ENCODE peak calls at places on chromosomes 12 and 14, in six cellular contexts. N, I, O, V, M and Z are unnamed samples.

GRCh38 chr14:105251920-105252319 is 3.6 kb downstream of the BTBD6 start:
- DNase-seq in N (no peak), I (no peak), O (no peak), V (no peak), M (no peak), Z (no peak)

GRCh38 chr12:20601668-20602280 is 93.4 kb upstream of the SLCO1C1 start:
- DNase-seq in N (no peak), I (no peak), O (no peak), V (peak; percentile 78), M (no peak), Z (no peak)

GRCh38 chr12:111578276-111578970 is 20.7 kb downstream of the ATXN2 start:
- DNase-seq in N (no peak), I (no peak), O (no peak), V (peak; percentile 46), M (no peak), Z (no peak)

GRCh38 chr12:42684171-42685071 is 94.9 kb upstream of the PRICKLE1 start:
- DNase-seq in N (no peak), I (no peak), O (no peak), V (no peak), M (no peak), Z (no peak)

GRCh38 chr14:104073764-104074163 is 11.7 kb upstream of the ASPG start:
- DNase-seq in N (no peak), I (no peak), O (no peak), V (no peak), M (no peak), Z (no peak)

GRCh38 chr12:86948851-86949250 is 692.7 kb upstream of the MGAT4C start:
- DNase-seq in N (no peak), I (no peak), O (no peak), V (peak; percentile 33), M (no peak), Z (no peak)

GRCh38 chr12:23851602-23852001 is 97.9 kb downstream of the SOX5 start:
- DNase-seq in N (no peak), I (no peak), O (no peak), V (no peak), M (no peak), Z (no peak)

GRCh38 chr12:101854747-101855146 is 22.6 kb upstream of the DRAM1 start:
- DNase-seq in N (no peak), I (no peak), O (no peak), V (no peak), M (no peak), Z (no peak)

GRCh38 chr12:32139064-32139421 is 32.4 kb downstream of the BICD1 start:
- DNase-seq in N (no peak), I (no peak), O (no peak), V (peak; percentile 57), M (peak; percentile 1), Z (no peak)

GRCh38 chr12:92899388-92900001 is 29.6 kb downstream of the EEA1 start:
- DNase-seq in N (no peak), I (peak; percentile 58), O (no peak), V (peak; percentile 100), M (no peak), Z (no peak)

GRCh38 chr14:84421611-84422010 is 1108.3 kb upstream of the FLRT2 start:
- DNase-seq in N (no peak), I (no peak), O (no peak), V (no peak), M (no peak), Z (no peak)

GRCh38 chr12:56581418-56582145 is 48.5 kb downstream of the BAZ2A start:
- DNase-seq in N (no peak), I (no peak), O (no peak), V (no peak), M (peak; percentile 30), Z (no peak)

GRCh38 chr12:29773076-29773475 is 10.7 kb downstream of the TMTC1 start:
- DNase-seq in N (no peak), I (no peak), O (no peak), V (peak; percentile 42), M (no peak), Z (no peak)

GRCh38 chr12:52741378-52742195 is 35.6 kb downstream of the KRT76 start:
- DNase-seq in N (no peak), I (peak; percentile 51), O (peak; percentile 7), V (peak; percentile 61), M (peak; percentile 26), Z (peak; percentile 72)

GRCh38 chr12:132460571-132460970 is 29.4 kb upstream of the FBRSL1 start:
- DNase-seq in N (no peak), I (no peak), O (no peak), V (no peak), M (no peak), Z (no peak)

GRCh38 chr12:124916370-124917134 is 2.1 kb upstream of the UBC start:
- DNase-seq in N (no peak), I (peak; percentile 79), O (no peak), V (peak; percentile 96), M (no peak), Z (no peak)

GRCh38 chr12:97951239-97951638 is 488.6 kb downstream of the RMST start:
- DNase-seq in N (no peak), I (no peak), O (no peak), V (no peak), M (no peak), Z (no peak)

GRCh38 chr12:7756993-7757392 is 8.0 kb upstream of the NANOGNB start:
- DNase-seq in N (no peak), I (no peak), O (no peak), V (no peak), M (no peak), Z (no peak)

GRCh38 chr14:68427550-68427890 is 365.3 kb downstream of the ZFP36L1 start:
- DNase-seq in N (no peak), I (no peak), O (no peak), V (no peak), M (no peak), Z (no peak)

GRCh38 chr12:116636636-116637519 is 77.7 kb downstream of the MAP1LC3B2 start:
- DNase-seq in N (no peak), I (no peak), O (no peak), V (no peak), M (no peak), Z (no peak)

GRCh38 chr12:69688496-69689427 is 10.3 kb downstream of the BEST3 start:
- DNase-seq in N (no peak), I (peak; percentile 68), O (no peak), V (peak; percentile 88), M (no peak), Z (no peak)

GRCh38 chr12:13171921-13172859 is 24.3 kb upstream of the EMP1 start:
- DNase-seq in N (no peak), I (no peak), O (no peak), V (peak; percentile 71), M (no peak), Z (no peak)

GRCh38 chr14:101583006-101583708 is 21.9 kb downstream of the DIO3 start:
- DNase-seq in N (no peak), I (no peak), O (no peak), V (no peak), M (no peak), Z (peak; percentile 38)

GRCh38 chr14:99116741-99117295 is 155.2 kb downstream of the BCL11B start:
- DNase-seq in N (no peak), I (no peak), O (no peak), V (no peak), M (no peak), Z (no peak)

GRCh38 chr14:71665157-71665556 is 267.1 kb upstream of the RGS6 start:
- DNase-seq in N (no peak), I (no peak), O (no peak), V (peak; percentile 88), M (no peak), Z (no peak)

GRCh38 chr14:31510855-31511254 is 23.0 kb upstream of the GPR33 start:
- DNase-seq in N (no peak), I (no peak), O (no peak), V (no peak), M (no peak), Z (no peak)

GRCh38 chr12:12714276-12715001 is 2.7 kb upstream of the CDKN1B start:
- DNase-seq in N (peak; percentile 52), I (peak; percentile 59), O (no peak), V (peak; percentile 14), M (peak; percentile 77), Z (peak; percentile 69)

GRCh38 chr12:2094597-2094996 is 41.8 kb downstream of the CACNA1C start:
- DNase-seq in N (no peak), I (no peak), O (no peak), V (no peak), M (no peak), Z (peak; percentile 66)

GRCh38 chr14:92970233-92970625 is 47.3 kb downstream of the CHGA start:
- DNase-seq in N (no peak), I (no peak), O (no peak), V (no peak), M (no peak), Z (no peak)

GRCh38 chr12:75116611-75117010 is 93.0 kb downstream of the KCNC2 start:
- DNase-seq in N (no peak), I (no peak), O (no peak), V (no peak), M (no peak), Z (no peak)

GRCh38 chr12:103986823-103987222 is 21.2 kb downstream of the TDG start:
- DNase-seq in N (no peak), I (no peak), O (no peak), V (no peak), M (no peak), Z (no peak)

GRCh38 chr12:90055071-90055470 is 346.4 kb upstream of the ATP2B1 start:
- DNase-seq in N (no peak), I (no peak), O (no peak), V (no peak), M (no peak), Z (no peak)

GRCh38 chr14:69739486-69739885 is 27.5 kb upstream of the SRSF5 start:
- DNase-seq in N (no peak), I (no peak), O (no peak), V (no peak), M (no peak), Z (no peak)

GRCh38 chr12:121858662-121859572 is at the start of gene HPD:
- DNase-seq in N (no peak), I (peak; percentile 44), O (no peak), V (peak; percentile 95), M (no peak), Z (no peak)

GRCh38 chr12:63894132-63894531 is 49.6 kb downstream of the SRGAP1 start:
- DNase-seq in N (no peak), I (no peak), O (no peak), V (no peak), M (no peak), Z (no peak)

GRCh38 chr14:78286210-78286609 is 116.0 kb downstream of the NRXN3 start:
- DNase-seq in N (no peak), I (no peak), O (no peak), V (no peak), M (no peak), Z (no peak)